ENCODE peak calls at places on chromosome 4, in five cellular contexts. K is A549, W is K562, I is HepG2, B is H1. V is an unnamed sample.

GRCh38 chr4:77636902-77637301 is 31.3 kb downstream of the CXCL13 start:
- DNase-seq in B (no peak), I (peak), W (peak), K (peak), V (peak)

GRCh38 chr4:47483722-47484121 is 1.4 kb upstream of the ATP10D start:
- DNase-seq in W (no peak), I (no peak), B (no peak), K (no peak), V (no peak)

GRCh38 chr4:55216871-55217635 is 91.7 kb upstream of the KDR start:
- DNase-seq in K (no peak), I (no peak), B (no peak), W (no peak), V (no peak)

GRCh38 chr4:55398461-55398860 is 2.7 kb downstream of the TMEM165 start:
- DNase-seq in W (no peak), K (no peak), B (no peak), I (no peak), V (peak)

GRCh38 chr4:20313237-20314030 is 61.7 kb downstream of the SLIT2 start:
- DNase-seq in I (peak), B (peak), K (peak), W (no peak), V (no peak)

GRCh38 chr4:53852343-53852742 is 212.1 kb downstream of the CHIC2 start:
- DNase-seq in K (no peak), W (no peak), I (no peak), B (no peak), V (peak)

GRCh38 chr4:26127001-26127400 is 193.8 kb upstream of the RBPJ start:
- DNase-seq in B (no peak), I (no peak), W (no peak), K (no peak), V (no peak)

GRCh38 chr4:95049838-95050237 is 292.1 kb downstream of the BMPR1B start:
- DNase-seq in B (no peak), K (no peak), W (no peak), I (no peak), V (peak)

GRCh38 chr4:53365121-53365485 is 758 bp downstream of the SCFD2 start:
- DNase-seq in W (peak), B (no peak), K (no peak), I (peak), V (peak)

GRCh38 chr4:155762351-155762750 is 3.5 kb downstream of the GUCY1B1 start:
- DNase-seq in W (no peak), I (no peak), B (no peak), K (no peak), V (peak)

GRCh38 chr4:7612311-7612710 is 177.6 kb upstream of the PSAPL1 start:
- DNase-seq in I (no peak), B (no peak), W (no peak), K (no peak), V (no peak)

GRCh38 chr4:155809835-155810234 is 51.0 kb downstream of the GUCY1B1 start:
- DNase-seq in W (peak), B (no peak), K (peak), I (peak), V (peak)

GRCh38 chr4:80492761-80493160 is 157.2 kb downstream of the CFAP299 start:
- DNase-seq in B (no peak), I (no peak), K (no peak), W (no peak), V (no peak)

GRCh38 chr4:41751325-41752061 is 3.0 kb upstream of the PHOX2B start:
- DNase-seq in I (no peak), K (no peak), W (peak), B (peak), V (no peak)
- TF ChIP-seq MAFK in I (no peak), K (no peak), W (no peak), B (no peak), V (no peak)

GRCh38 chr4:123364906-123365305 is 31.7 kb upstream of the SPRY1 start:
- DNase-seq in W (no peak), K (no peak), I (no peak), B (no peak), V (no peak)

GRCh38 chr4:123362103-123362502 is 34.5 kb upstream of the SPRY1 start:
- DNase-seq in B (no peak), W (no peak), K (no peak), I (no peak), V (no peak)

GRCh38 chr4:123366144-123366748 is 30.3 kb upstream of the SPRY1 start:
- DNase-seq in W (peak), B (no peak), K (no peak), I (no peak), V (no peak)

GRCh38 chr4:123363729-123364128 is 32.9 kb upstream of the SPRY1 start:
- DNase-seq in W (no peak), K (no peak), I (no peak), B (no peak), V (no peak)

DNA sequence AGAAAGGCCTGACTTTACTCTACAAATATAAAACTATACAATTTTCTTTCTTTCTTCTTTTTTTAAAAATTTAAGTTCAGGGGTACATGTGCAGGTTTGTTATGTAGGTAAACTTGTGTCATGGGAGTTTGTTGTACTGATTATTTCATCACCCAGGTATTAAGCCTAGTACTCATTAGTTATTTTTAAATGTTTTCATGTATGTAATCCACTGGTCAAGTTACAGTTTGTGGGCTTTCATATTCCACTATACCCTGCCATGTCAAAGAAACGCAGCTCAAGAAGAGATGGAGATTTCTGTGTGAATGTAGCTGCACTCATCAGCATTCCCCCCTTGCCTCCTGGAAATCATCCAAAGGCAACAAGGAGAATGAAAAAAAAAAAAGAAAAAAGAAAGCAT is 31.2 kb upstream of the SPRY1 start:
- DNase-seq in K (no peak), B (no peak), W (no peak), I (no peak), V (no peak)
- TF ChIP-seq MAFK in K (no peak), B (no peak), W (no peak), I (no peak), V (no peak)

GRCh38 chr4:134702374-134702773 is 500.8 kb upstream of the PABPC4L start:
- DNase-seq in I (no peak), B (no peak), W (no peak), K (no peak), V (no peak)
- TF ChIP-seq MAFK in I (no peak), B (no peak), W (no peak), K (no peak), V (no peak)

GRCh38 chr4:140567722-140568121 is 1.0 kb downstream of the UCP1 start:
- DNase-seq in K (no peak), B (peak), W (no peak), I (no peak), V (no peak)
- TF ChIP-seq MAFK in K (no peak), B (no peak), W (no peak), I (no peak), V (no peak)